ENCODE peak calls at places on chromosome 10, in ten cellular contexts. S is cardiac muscle cell; B is anterior cingulate cortex; T is thoracic aorta; Y is MCF 10A; X is mesenteric fat pad; J is mesothelial cell of epicardium; E is putamen; C is NCI-H1417; A is CD4-positive, CD25-positive, alpha-beta regulatory T cell. L is an unnamed sample.

GRCh38 chr10:131620314-131620713 is 280.5 kb upstream of the PPP2R2D start:
- DNase-seq in B (no peak), A (no peak), T (no peak), C (no peak), J (no peak), Y (peak), S (no peak), X (no peak), E (no peak), L (no peak)

GRCh38 chr10:12130237-12130872 is 878 bp downstream of the SEC61A2 start:
- DNase-seq in B (no peak), T (no peak), E (peak), C (peak), S (peak), X (no peak), A (peak), Y (peak), J (no peak), L (peak)

GRCh38 chr10:9911488-9911887 is 1106.2 kb upstream of the CELF2 start:
- DNase-seq in Y (no peak), B (no peak), X (no peak), C (no peak), S (no peak), T (no peak), A (no peak), J (no peak), E (no peak), L (no peak)

GRCh38 chr10:96641396-96641795 is 54.6 kb upstream of the TM9SF3 start:
- DNase-seq in C (no peak), A (no peak), S (no peak), T (no peak), J (no peak), Y (no peak), E (no peak), X (no peak), B (no peak), L (no peak)

GRCh38 chr10:27678166-27678565 is 67.5 kb downstream of the MKX start:
- DNase-seq in S (no peak), T (no peak), X (no peak), Y (no peak), C (no peak), J (no peak), E (no peak), A (no peak), B (no peak), L (no peak)

GRCh38 chr10:34960983-34961382 is 129.2 kb downstream of the CUL2 start:
- DNase-seq in E (no peak), S (no peak), C (no peak), T (no peak), A (no peak), B (no peak), Y (no peak), X (no peak), J (no peak), L (peak)

GRCh38 chr10:62582804-62583208 is 208.6 kb downstream of the ZNF365 start:
- DNase-seq in S (peak), E (no peak), X (no peak), T (peak), J (no peak), C (no peak), Y (peak), B (no peak), A (no peak), L (no peak)

GRCh38 chr10:109953745-109954144 is 30.4 kb upstream of the XPNPEP1 start:
- DNase-seq in A (no peak), S (peak), J (no peak), T (no peak), E (no peak), C (no peak), B (no peak), X (no peak), Y (no peak), L (no peak)

GRCh38 chr10:649798-650690 is 39.4 kb downstream of the DIP2C start:
- DNase-seq in S (no peak), B (no peak), J (no peak), X (peak), E (no peak), A (no peak), T (no peak), Y (no peak), C (peak), L (no peak)

GRCh38 chr10:13536674-13537366 is 8.0 kb upstream of the BEND7 start:
- DNase-seq in S (peak), T (no peak), J (peak), Y (peak), B (no peak), X (no peak), C (peak), A (peak), E (no peak), L (peak)

GRCh38 chr10:5466451-5466996 is 32.8 kb downstream of the CALML5 start:
- DNase-seq in E (no peak), X (no peak), C (peak), Y (peak), B (no peak), A (no peak), T (no peak), J (peak), S (peak), L (no peak)

GRCh38 chr10:111128331-111129167 is 51.7 kb downstream of the ADRA2A start:
- DNase-seq in Y (peak), E (peak), S (no peak), B (peak), C (peak), X (no peak), J (no peak), T (no peak), A (no peak), L (no peak)

GRCh38 chr10:124033887-124034218 is 59.5 kb downstream of the CHST15 start:
- DNase-seq in Y (no peak), B (no peak), S (peak), X (no peak), E (no peak), A (no peak), C (no peak), T (no peak), J (no peak), L (no peak)

GRCh38 chr10:129971381-129972144 is 7.5 kb upstream of the EBF3 start:
- DNase-seq in S (peak), J (no peak), T (no peak), B (no peak), E (peak), C (peak), Y (no peak), A (peak), X (no peak), L (no peak)

GRCh38 chr10:132940791-132941465 is 1.4 kb downstream of the CFAP46 start:
- DNase-seq in X (no peak), T (no peak), E (no peak), J (no peak), A (no peak), S (no peak), C (no peak), B (no peak), Y (no peak), L (no peak)

GRCh38 chr10:68406111-68406814 is 814 bp downstream of the RUFY2 start:
- DNase-seq in Y (peak), J (peak), E (peak), T (no peak), S (peak), B (peak), A (peak), X (no peak), C (peak), L (peak)

GRCh38 chr10:126476256-126476655 is 88.0 kb upstream of the ADAM12 start:
- DNase-seq in C (no peak), T (no peak), A (no peak), B (no peak), S (no peak), J (no peak), X (no peak), E (no peak), Y (no peak), L (no peak)

GRCh38 chr10:28872592-28873165 is 195.4 kb downstream of the BAMBI start:
- DNase-seq in E (no peak), Y (no peak), S (peak), B (no peak), J (no peak), X (no peak), C (no peak), T (no peak), A (no peak), L (no peak)

GRCh38 chr10:87957702-87958101 is 94.3 kb downstream of the PTEN start:
- DNase-seq in C (no peak), A (no peak), Y (no peak), B (no peak), X (no peak), T (no peak), S (no peak), E (no peak), J (no peak), L (no peak)

GRCh38 chr10:101238732-101239105 is 9.5 kb upstream of the LBX1 start:
- DNase-seq in S (peak), T (no peak), Y (no peak), X (no peak), C (no peak), B (no peak), J (no peak), A (peak), E (no peak), L (no peak)

GRCh38 chr10:124994573-124995473 is 52.9 kb downstream of the ZRANB1 start:
- DNase-seq in Y (no peak), E (no peak), C (no peak), A (no peak), B (peak), X (peak), T (no peak), S (no peak), J (peak), L (no peak)

GRCh38 chr10:69898524-69898923 is 96.8 kb downstream of the COL13A1 start:
- DNase-seq in C (no peak), A (no peak), Y (no peak), X (no peak), B (no peak), T (no peak), E (no peak), J (no peak), S (no peak), L (no peak)

GRCh38 chr10:94205370-94205930 is 157.3 kb downstream of the NOC3L start:
- DNase-seq in X (no peak), B (no peak), C (no peak), A (no peak), E (no peak), Y (no peak), T (no peak), S (peak), J (no peak), L (peak)

GRCh38 chr10:63628526-63629362 is 107.5 kb downstream of the REEP3 start:
- DNase-seq in Y (peak), T (peak), C (peak), X (no peak), B (peak), S (peak), A (peak), E (peak), J (peak), L (peak)

GRCh38 chr10:2296179-2296578 is 558.9 kb upstream of the ADARB2 start:
- DNase-seq in J (no peak), B (no peak), A (no peak), T (no peak), Y (no peak), S (no peak), X (no peak), C (no peak), E (no peak), L (no peak)

GRCh38 chr10:86411281-86411841 is 44.8 kb upstream of the GRID1 start:
- DNase-seq in X (no peak), B (no peak), A (peak), S (peak), Y (no peak), C (no peak), J (no peak), T (no peak), E (peak), L (no peak)